ENCODE peak calls at places on chromosomes 6 and 20, in nine cellular contexts. One of them, this sample, is unnamed.

GRCh38 chr6:105941616-105942412 is 144.3 kb upstream of the PRDM1 start:
- DNase-seq in activated naive CD8-positive, alpha-beta T cell treated with anti-CD3 and anti-CD28 coated beads for 36 hours: no peak
- DNase-seq in retinal pigment epithelial cell: no peak
- DNase-seq in AG09309: no peak
- DNase-seq in HT-29: no peak
- DNase-seq in SK-MEL-5: no peak
- DNase-seq in T47D: no peak
- DNase-seq in Ammon's horn: no peak
- DNase-seq in caudate nucleus: no peak
- DNase-seq in this sample: no peak

GRCh38 chr20:57611605-57612311 is 8.5 kb downstream of the ZBP1 start:
- DNase-seq in T47D: no peak
- DNase-seq in HT-29: no peak
- DNase-seq in AG09309: no peak
- DNase-seq in SK-MEL-5: peak; percentile 38
- DNase-seq in retinal pigment epithelial cell: no peak
- DNase-seq in Ammon's horn: peak; percentile 38
- DNase-seq in activated naive CD8-positive, alpha-beta T cell treated with anti-CD3 and anti-CD28 coated beads for 36 hours: no peak
- DNase-seq in caudate nucleus: no peak
- DNase-seq in this sample: no peak

GRCh38 chr20:6746901-6747609 is 20.4 kb upstream of the BMP2 start:
- DNase-seq in activated naive CD8-positive, alpha-beta T cell treated with anti-CD3 and anti-CD28 coated beads for 36 hours: no peak
- DNase-seq in Ammon's horn: peak; percentile 32
- DNase-seq in caudate nucleus: no peak
- DNase-seq in retinal pigment epithelial cell: no peak
- DNase-seq in SK-MEL-5: peak; percentile 16
- DNase-seq in AG09309: no peak
- DNase-seq in HT-29: peak; percentile 59
- DNase-seq in T47D: no peak
- DNase-seq in this sample: no peak

GRCh38 chr6:34393191-34393967 is 910 bp upstream of the NUDT3 start:
- DNase-seq in SK-MEL-5: no peak
- DNase-seq in activated naive CD8-positive, alpha-beta T cell treated with anti-CD3 and anti-CD28 coated beads for 36 hours: no peak
- DNase-seq in HT-29: no peak
- DNase-seq in caudate nucleus: no peak
- DNase-seq in Ammon's horn: no peak
- DNase-seq in AG09309: no peak
- DNase-seq in T47D: no peak
- DNase-seq in retinal pigment epithelial cell: no peak
- DNase-seq in this sample: no peak

GRCh38 chr20:61704661-61705060 is 361.0 kb downstream of the TAF4 start:
- DNase-seq in T47D: no peak
- DNase-seq in retinal pigment epithelial cell: no peak
- DNase-seq in activated naive CD8-positive, alpha-beta T cell treated with anti-CD3 and anti-CD28 coated beads for 36 hours: no peak
- DNase-seq in AG09309: no peak
- DNase-seq in Ammon's horn: no peak
- DNase-seq in HT-29: no peak
- DNase-seq in caudate nucleus: no peak
- DNase-seq in SK-MEL-5: no peak
- DNase-seq in this sample: no peak

GRCh38 chr6:98808522-98809210 is 25.7 kb upstream of the POU3F2 start:
- DNase-seq in HT-29: no peak
- DNase-seq in SK-MEL-5: peak; percentile 55
- DNase-seq in T47D: no peak
- DNase-seq in activated naive CD8-positive, alpha-beta T cell treated with anti-CD3 and anti-CD28 coated beads for 36 hours: no peak
- DNase-seq in retinal pigment epithelial cell: no peak
- DNase-seq in caudate nucleus: no peak
- DNase-seq in Ammon's horn: no peak
- DNase-seq in AG09309: no peak
- DNase-seq in this sample: no peak

GRCh38 chr20:18496042-18496441 is 983 bp downstream of the RBBP9 start:
- DNase-seq in AG09309: no peak
- DNase-seq in retinal pigment epithelial cell: no peak
- DNase-seq in HT-29: no peak
- DNase-seq in SK-MEL-5: no peak
- DNase-seq in caudate nucleus: no peak
- DNase-seq in T47D: no peak
- DNase-seq in Ammon's horn: no peak
- DNase-seq in activated naive CD8-positive, alpha-beta T cell treated with anti-CD3 and anti-CD28 coated beads for 36 hours: no peak
- DNase-seq in this sample: no peak

GRCh38 chr6:120805267-120805666 is 529.0 kb downstream of the TBC1D32 start:
- DNase-seq in T47D: no peak
- DNase-seq in SK-MEL-5: no peak
- DNase-seq in activated naive CD8-positive, alpha-beta T cell treated with anti-CD3 and anti-CD28 coated beads for 36 hours: no peak
- DNase-seq in AG09309: no peak
- DNase-seq in retinal pigment epithelial cell: no peak
- DNase-seq in Ammon's horn: no peak
- DNase-seq in caudate nucleus: no peak
- DNase-seq in HT-29: no peak
- DNase-seq in this sample: no peak

GRCh38 chr6:118933855-118934460 is 1.0 kb downstream of the MCM9 start:
- DNase-seq in AG09309: no peak
- DNase-seq in Ammon's horn: no peak
- DNase-seq in activated naive CD8-positive, alpha-beta T cell treated with anti-CD3 and anti-CD28 coated beads for 36 hours: no peak
- DNase-seq in retinal pigment epithelial cell: no peak
- DNase-seq in caudate nucleus: no peak
- DNase-seq in T47D: no peak
- DNase-seq in HT-29: no peak
- DNase-seq in SK-MEL-5: no peak
- DNase-seq in this sample: peak; percentile 86

GRCh38 chr6:16511048-16511660 is 250.1 kb downstream of the ATXN1 start:
- DNase-seq in Ammon's horn: peak; percentile 74
- DNase-seq in T47D: peak; percentile 30
- DNase-seq in activated naive CD8-positive, alpha-beta T cell treated with anti-CD3 and anti-CD28 coated beads for 36 hours: no peak
- DNase-seq in HT-29: peak; percentile 57
- DNase-seq in retinal pigment epithelial cell: no peak
- DNase-seq in caudate nucleus: no peak
- DNase-seq in AG09309: no peak
- DNase-seq in SK-MEL-5: peak; percentile 77
- DNase-seq in this sample: no peak

GRCh38 chr6:33621396-33622388 is 570 bp downstream of the ITPR3 start:
- DNase-seq in Ammon's horn: no peak
- DNase-seq in T47D: peak; percentile 77
- DNase-seq in HT-29: no peak
- DNase-seq in SK-MEL-5: no peak
- DNase-seq in activated naive CD8-positive, alpha-beta T cell treated with anti-CD3 and anti-CD28 coated beads for 36 hours: peak; percentile 53
- DNase-seq in AG09309: no peak
- DNase-seq in caudate nucleus: no peak
- DNase-seq in retinal pigment epithelial cell: no peak
- DNase-seq in this sample: peak; percentile 65

GRCh38 chr6:167797871-167798265 is 28.8 kb upstream of the AFDN start:
- DNase-seq in Ammon's horn: no peak
- DNase-seq in SK-MEL-5: no peak
- DNase-seq in T47D: no peak
- DNase-seq in activated naive CD8-positive, alpha-beta T cell treated with anti-CD3 and anti-CD28 coated beads for 36 hours: no peak
- DNase-seq in HT-29: no peak
- DNase-seq in caudate nucleus: no peak
- DNase-seq in retinal pigment epithelial cell: no peak
- DNase-seq in AG09309: no peak
- DNase-seq in this sample: no peak

GRCh38 chr20:41627001-41627400 is 8.8 kb upstream of the CHD6 start:
- DNase-seq in SK-MEL-5: peak; percentile 46
- DNase-seq in Ammon's horn: no peak
- DNase-seq in AG09309: no peak
- DNase-seq in HT-29: no peak
- DNase-seq in T47D: no peak
- DNase-seq in retinal pigment epithelial cell: no peak
- DNase-seq in activated naive CD8-positive, alpha-beta T cell treated with anti-CD3 and anti-CD28 coated beads for 36 hours: no peak
- DNase-seq in caudate nucleus: no peak
- DNase-seq in this sample: no peak

GRCh38 chr6:41921712-41921998 is 356 bp downstream of the BYSL start:
- DNase-seq in SK-MEL-5: no peak
- DNase-seq in activated naive CD8-positive, alpha-beta T cell treated with anti-CD3 and anti-CD28 coated beads for 36 hours: no peak
- DNase-seq in AG09309: no peak
- DNase-seq in HT-29: peak; percentile 22
- DNase-seq in T47D: no peak
- DNase-seq in retinal pigment epithelial cell: no peak
- DNase-seq in caudate nucleus: no peak
- DNase-seq in Ammon's horn: no peak
- DNase-seq in this sample: no peak

GRCh38 chr20:50146732-50147662 is 6.5 kb downstream of the PEDS1 start:
- DNase-seq in HT-29: peak; percentile 64
- DNase-seq in caudate nucleus: peak; percentile 11
- DNase-seq in retinal pigment epithelial cell: no peak
- DNase-seq in SK-MEL-5: peak; percentile 26
- DNase-seq in T47D: no peak
- DNase-seq in activated naive CD8-positive, alpha-beta T cell treated with anti-CD3 and anti-CD28 coated beads for 36 hours: peak; percentile 74
- DNase-seq in AG09309: no peak
- DNase-seq in Ammon's horn: no peak
- DNase-seq in this sample: peak; percentile 53